ENCODE peak calls at places on chromosome 10, in seven cellular contexts. B is activated naive CD4-positive, alpha-beta T cell; N is GOT3; G is cardiac muscle cell; R is nephron progenitor cell; F is gastrocnemius medialis; P is neuronal stem cell. Y is an unnamed sample.

GRCh38 chr10:79239275-79239779 is 107.9 kb upstream of the PPIF start:
- DNase-seq in B (no peak), G (peak; percentile 87), F (peak; percentile 29), R (peak; percentile 37), N (no peak), P (peak; percentile 73), Y (no peak)

GRCh38 chr10:26269754-26270153 is 53.2 kb downstream of the GAD2 start:
- DNase-seq in R (peak; percentile 18), N (no peak), B (no peak), G (peak; percentile 62), P (peak; percentile 30), F (no peak), Y (no peak)

GRCh38 chr10:107230854-107231253 is 66.3 kb upstream of the SORCS1 start:
- DNase-seq in B (no peak), P (no peak), N (no peak), R (no peak), F (no peak), G (no peak), Y (no peak)

GRCh38 chr10:8060010-8060703 is 5.7 kb downstream of the GATA3 start:
- DNase-seq in P (peak; percentile 69), B (no peak), N (peak; percentile 23), R (no peak), F (no peak), G (no peak), Y (no peak)

GRCh38 chr10:59905066-59905734 is 1.2 kb downstream of the CCDC6 start:
- DNase-seq in G (peak; percentile 60), B (no peak), P (no peak), N (no peak), R (peak; percentile 46), F (no peak), Y (peak; percentile 47)

GRCh38 chr10:55641601-55642000 is 719.5 kb downstream of the ZWINT start:
- DNase-seq in B (no peak), N (no peak), P (no peak), G (no peak), R (no peak), F (no peak), Y (no peak)

GRCh38 chr10:70777063-70777875 is 7.9 kb downstream of the TBATA start:
- DNase-seq in F (no peak), N (no peak), R (no peak), B (no peak), G (no peak), P (no peak), Y (no peak)

GRCh38 chr10:93032809-93033137 is 27.8 kb upstream of the CYP26C1 start:
- DNase-seq in N (no peak), F (no peak), P (no peak), B (no peak), G (no peak), R (no peak), Y (no peak)

GRCh38 chr10:23345861-23346260 is 1.3 kb upstream of the C10orf67 start:
- DNase-seq in P (no peak), F (no peak), R (no peak), G (no peak), N (no peak), B (no peak), Y (no peak)

Y was measured in uterus.